ENCODE peak calls at places on chromosomes 1 and 21, in five cellular contexts. K, M, L, C and Y are unnamed samples.

GRCh38 chr1:231951399-231951798 is 324.8 kb downstream of the DISC1 start:
- DNase-seq in L (no peak), C (no peak), K (no peak), M (no peak), Y (no peak)

GRCh38 chr1:246554201-246554600 is 11.9 kb downstream of the TFB2M start:
- DNase-seq in C (no peak), L (no peak), M (no peak), K (no peak), Y (no peak)

GRCh38 chr1:9721606-9722377 is 70.3 kb downstream of the PIK3CD start:
- DNase-seq in C (no peak), K (no peak), L (peak; percentile 58), M (peak; percentile 77), Y (peak; percentile 72)

GRCh38 chr1:167538657-167539056 is 14.9 kb downstream of the CREG1 start:
- DNase-seq in C (no peak), K (no peak), L (peak; percentile 17), M (peak; percentile 23), Y (no peak)

GRCh38 chr1:1212780-1213152 is 1.2 kb downstream of the TNFRSF4 start:
- DNase-seq in L (no peak), C (no peak), K (peak; percentile 50), M (no peak), Y (peak; percentile 84)

GRCh38 chr1:12648741-12649140 is 4.9 kb downstream of the AADACL4 start:
- DNase-seq in K (no peak), M (no peak), L (no peak), C (no peak), Y (no peak)

GRCh38 chr1:36268981-36269380 is 37.2 kb upstream of the SH3D21 start:
- DNase-seq in L (no peak), M (no peak), C (no peak), K (no peak), Y (no peak)

GRCh38 chr1:111392042-111392441 is 35.5 kb downstream of the OVGP1 start:
- DNase-seq in L (no peak), M (no peak), C (no peak), K (no peak), Y (no peak)

GRCh38 chr1:84462118-84462517 is 16.9 kb upstream of the RPF1 start:
- DNase-seq in K (no peak), C (no peak), M (no peak), L (no peak), Y (no peak)

GRCh38 chr1:39976732-39977131 is 21.8 kb downstream of the MFSD2A start:
- DNase-seq in K (no peak), L (peak; percentile 44), M (peak; percentile 51), C (no peak), Y (no peak)

GRCh38 chr1:30085814-30086770 is 637.3 kb downstream of the MATN1 start:
- DNase-seq in C (peak; percentile 47), L (peak; percentile 83), K (peak; percentile 55), M (peak; percentile 96), Y (peak; percentile 67)

GRCh38 chr21:28142692-28143091 is 850.0 kb downstream of the LTN1 start:
- DNase-seq in K (no peak), L (no peak), C (no peak), M (no peak), Y (no peak)

GRCh38 chr1:13921190-13921589 is 221.2 kb downstream of the PRDM2 start:
- DNase-seq in L (no peak), M (no peak), K (no peak), C (no peak), Y (no peak)

GRCh38 chr1:151267760-151268159 is 13.2 kb downstream of the PSMD4 start:
- DNase-seq in L (no peak), M (no peak), K (no peak), C (no peak), Y (no peak)

GRCh38 chr1:115469703-115470476 is 131.8 kb upstream of the NGF start:
- DNase-seq in L (peak; percentile 58), C (no peak), K (peak; percentile 27), M (peak; percentile 66), Y (peak; percentile 59)

GRCh38 chr1:19395678-19396192 is 83.6 kb downstream of the SLC66A1 start:
- DNase-seq in L (no peak), K (no peak), M (peak; percentile 40), C (no peak), Y (no peak)

GRCh38 chr1:245754463-245754961 is 599.7 kb downstream of the KIF26B start:
- DNase-seq in K (no peak), C (no peak), M (no peak), L (no peak), Y (no peak)

GRCh38 chr1:76281306-76281705 is 206.8 kb downstream of the ST6GALNAC3 start:
- DNase-seq in M (no peak), K (no peak), L (peak; percentile 31), C (no peak), Y (no peak)

GRCh38 chr1:117511273-117511672 is 94.6 kb upstream of the TENT5C start:
- DNase-seq in L (no peak), M (no peak), C (no peak), K (no peak), Y (no peak)

GRCh38 chr1:237864338-237865244 is 26.1 kb downstream of the ZP4 start:
- DNase-seq in C (peak; percentile 33), K (peak; percentile 78), M (peak; percentile 83), L (peak; percentile 92), Y (peak; percentile 45)

GRCh38 chr1:1597275-1597930 is 2.5 kb downstream of the FNDC10 start:
- DNase-seq in M (peak; percentile 52), L (peak; percentile 42), K (no peak), C (no peak), Y (peak; percentile 80)

GRCh38 chr1:39081266-39082139 is 55.4 kb downstream of the NDUFS5 start:
- DNase-seq in C (no peak), L (peak; percentile 67), M (no peak), K (peak; percentile 18), Y (peak; percentile 69)

GRCh38 chr1:17774452-17774851 is 19.3 kb downstream of the ACTL8 start:
- DNase-seq in M (no peak), L (no peak), C (no peak), K (no peak), Y (no peak)

GRCh38 chr1:8944006-8944405 is 1.7 kb upstream of the CA6 start:
- DNase-seq in L (no peak), K (no peak), M (peak; percentile 27), C (no peak), Y (no peak)

GRCh38 chr1:180594723-180595122 is 36.0 kb downstream of the OVAAL start:
- DNase-seq in L (no peak), M (peak; percentile 25), K (no peak), C (no peak), Y (no peak)

DNA sequence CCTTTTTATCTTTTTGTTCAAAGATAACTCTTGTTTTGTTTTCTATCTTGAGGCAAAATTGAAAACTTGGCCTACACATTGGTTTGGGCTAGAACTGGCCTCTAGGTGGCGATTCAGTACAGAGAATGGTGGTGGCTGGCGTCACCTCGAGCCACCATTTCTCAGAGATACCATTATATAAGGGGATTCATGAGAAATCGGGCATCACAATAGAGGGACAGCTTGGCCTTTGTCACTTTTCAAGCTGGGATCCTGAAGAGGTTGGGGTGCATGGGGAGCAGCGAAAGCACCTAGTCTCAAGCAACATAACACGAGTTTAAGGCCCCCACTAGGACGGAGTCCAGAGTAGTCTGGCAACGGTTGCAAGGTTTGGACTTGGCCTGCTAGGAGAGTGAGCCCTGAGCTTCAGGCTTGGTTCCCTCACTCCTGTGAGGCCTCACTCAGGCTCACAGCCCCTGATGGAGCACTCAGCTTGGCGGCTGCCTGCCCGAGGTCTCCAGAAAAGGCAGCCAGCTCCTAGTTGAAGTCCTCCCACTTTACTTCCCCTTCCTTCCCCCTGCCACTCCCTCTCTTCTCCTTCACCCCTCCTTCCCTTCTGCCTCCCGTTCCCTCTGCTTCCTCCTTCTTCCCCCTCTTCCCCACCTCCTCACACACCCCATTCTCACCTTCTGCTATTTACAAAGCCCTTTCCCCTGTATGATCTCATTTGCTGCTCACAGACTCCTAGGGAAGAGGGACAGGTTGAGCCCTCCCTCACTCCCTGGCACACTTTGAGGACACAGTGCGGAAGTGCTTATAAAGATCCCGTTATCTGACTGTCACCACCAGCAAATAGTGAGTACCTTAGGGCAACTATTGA is 67.8 kb downstream of the LRIG2 start:
- DNase-seq in M (peak; percentile 86), L (peak; percentile 75), K (peak; percentile 40), C (peak; percentile 64), Y (peak; percentile 56)
- TF ChIP-seq CTCF in M (peak; percentile 98), L (peak; percentile 86), K (peak; percentile 88), C (peak; percentile 76), Y (peak; percentile 90)

DNA sequence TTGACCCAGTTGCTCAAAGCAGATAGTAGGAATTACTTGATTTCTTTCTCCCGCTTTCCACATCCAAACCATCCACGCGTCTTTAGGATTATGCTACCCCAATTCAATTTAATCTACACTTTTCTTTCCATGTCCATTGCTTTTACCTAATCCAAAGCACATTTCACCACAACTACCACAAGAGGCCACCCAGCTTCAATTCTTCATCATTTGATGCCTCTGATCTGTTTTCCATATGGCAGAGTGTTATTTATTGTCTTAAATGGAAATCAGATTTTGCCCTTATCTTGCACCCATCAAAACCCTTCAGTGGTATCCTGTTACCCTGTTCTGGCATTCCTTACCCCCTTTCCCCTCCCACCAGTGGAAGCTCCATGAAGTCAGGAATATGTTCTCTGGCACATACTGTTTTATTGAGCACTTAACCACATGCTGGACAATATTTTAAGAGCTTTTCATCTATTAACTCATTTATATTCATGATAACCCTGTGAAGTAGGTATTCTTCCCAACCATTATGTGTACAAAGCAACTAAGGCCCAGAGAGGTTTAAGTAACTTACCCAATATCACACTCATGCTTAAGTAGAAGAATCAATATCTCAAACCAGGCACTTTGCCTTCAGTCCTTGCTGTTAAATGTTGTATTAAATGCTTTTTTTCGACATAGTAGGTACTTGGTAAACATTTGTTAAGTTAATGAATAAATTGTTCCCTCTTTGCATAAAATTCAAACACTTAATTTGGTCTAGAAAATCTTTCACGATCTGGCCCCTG is 34.6 kb downstream of the CLIC4 start:
- DNase-seq in M (no peak), K (no peak), C (no peak), L (no peak), Y (no peak)
- TF ChIP-seq CTCF in M (no peak), K (peak; percentile 21), C (no peak), L (peak; percentile 15), Y (no peak)

DNA sequence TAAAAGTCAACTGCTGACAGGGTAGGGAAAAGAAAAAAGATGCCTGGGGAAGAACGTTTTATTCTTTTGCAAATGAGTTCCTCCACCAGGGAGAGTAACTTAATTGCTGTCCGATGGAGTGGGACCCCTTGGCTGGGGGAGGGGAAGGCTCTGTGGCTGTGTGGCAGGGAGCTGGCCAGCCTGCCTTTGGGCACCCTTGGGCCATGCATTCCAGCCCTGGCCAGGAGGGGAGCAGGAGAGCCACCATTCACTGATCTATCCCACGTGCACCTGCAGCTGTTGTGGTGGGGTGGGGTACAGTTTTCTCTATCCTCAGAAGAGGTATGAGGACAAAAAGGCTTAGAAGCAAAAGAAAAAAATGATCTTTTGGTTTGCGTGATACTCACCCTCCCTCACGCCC is 116.9 kb downstream of the KCNK1 start:
- DNase-seq in M (peak; percentile 32), L (no peak), K (no peak), C (no peak), Y (no peak)
- TF ChIP-seq CTCF in M (peak; percentile 26), L (no peak), K (no peak), C (no peak), Y (no peak)

GRCh38 chr1:159889821-159890252 is 10.1 kb downstream of the CFAP45 start:
- DNase-seq in M (peak; percentile 27), K (no peak), L (no peak), C (peak; percentile 29), Y (peak; percentile 82)

GRCh38 chr1:159896086-159896930 is 3.7 kb downstream of the CFAP45 start:
- DNase-seq in K (no peak), L (no peak), C (peak; percentile 45), M (no peak), Y (no peak)

GRCh38 chr1:159889202-159889601 is 10.8 kb downstream of the CFAP45 start:
- DNase-seq in M (no peak), C (no peak), L (no peak), K (no peak), Y (no peak)

GRCh38 chr1:159891275-159892157 is 8.4 kb downstream of the CFAP45 start:
- DNase-seq in L (peak; percentile 78), M (peak; percentile 88), C (peak; percentile 84), K (peak; percentile 78), Y (peak; percentile 72)

GRCh38 chr1:159892944-159893343 is 7.0 kb downstream of the CFAP45 start:
- DNase-seq in L (no peak), C (no peak), K (no peak), M (no peak), Y (no peak)
- TF ChIP-seq CTCF in L (no peak), C (no peak), K (no peak), M (no peak), Y (peak; percentile 15)